ENCODE peak calls at places on chromosomes 13 and 19, in five cellular contexts. D is cardiac muscle cell, U is esophagus squamous epithelium, G is heart right ventricle, P is AG04449. Z is an unnamed sample.

GRCh38 chr13:31521466-31521865 is 217.9 kb upstream of the RXFP2 start:
- DNase-seq in G (no peak), D (peak), U (no peak), P (no peak), Z (no peak)

GRCh38 chr13:78977311-78977710 is 318.4 kb upstream of the OBI1 start:
- DNase-seq in P (no peak), G (no peak), D (no peak), U (no peak), Z (no peak)

GRCh38 chr19:31231181-31231580 is 118.1 kb downstream of the TSHZ3 start:
- DNase-seq in G (no peak), D (no peak), P (no peak), U (no peak), Z (no peak)

GRCh38 chr13:110454227-110454859 is 107.2 kb downstream of the RAB20 start:
- DNase-seq in P (no peak), U (no peak), D (no peak), G (no peak), Z (no peak)

GRCh38 chr13:91399189-91400093 is 1.0 kb downstream of the GPC5 start:
- DNase-seq in G (no peak), D (no peak), P (no peak), U (no peak), Z (no peak)

GRCh38 chr19:13834308-13834790 is 39.1 kb downstream of the ZSWIM4 start:
- DNase-seq in G (no peak), U (no peak), P (no peak), D (peak), Z (no peak)

GRCh38 chr13:51614350-51614786 is 30.1 kb downstream of the WDFY2 start:
- DNase-seq in D (no peak), P (no peak), G (peak), U (no peak), Z (no peak)

GRCh38 chr19:8571006-8571411 is 6.2 kb downstream of the MYO1F start:
- DNase-seq in P (no peak), U (no peak), G (peak), D (peak), Z (no peak)

GRCh38 chr13:51811920-51812328 is 8.0 kb upstream of the DHRS12 start:
- DNase-seq in P (no peak), U (no peak), D (no peak), G (no peak), Z (no peak)

GRCh38 chr13:40667622-40667978 is 1.2 kb upstream of the FOXO1 start:
- DNase-seq in D (no peak), U (no peak), G (peak), P (no peak), Z (no peak)

GRCh38 chr19:343451-343931 is 1.1 kb downstream of the MIER2 start:
- DNase-seq in P (no peak), D (peak), G (no peak), U (no peak), Z (no peak)

GRCh38 chr19:49896863-49897621 is at the start of gene IL4I1:
- DNase-seq in U (no peak), P (no peak), D (peak), G (no peak), Z (peak)

GRCh38 chr13:66994097-66994496 is 236.0 kb downstream of the PCDH9 start:
- DNase-seq in G (peak), D (peak), P (no peak), U (no peak), Z (peak)

GRCh38 chr19:40191836-40192646 is 815 bp downstream of the MAP3K10 start:
- DNase-seq in G (peak), U (no peak), D (peak), P (no peak), Z (no peak)

GRCh38 chr19:11382898-11383705 is 1.0 kb downstream of the EPOR start:
- DNase-seq in P (no peak), G (peak), D (peak), U (no peak), Z (no peak)

GRCh38 chr13:109154546-109154945 is 525.1 kb downstream of the MYO16 start:
- DNase-seq in G (no peak), P (no peak), U (no peak), D (no peak), Z (no peak)

GRCh38 chr19:47228937-47229673 is 1.9 kb downstream of the BBC3 start:
- DNase-seq in D (no peak), U (no peak), P (no peak), G (no peak), Z (no peak)

GRCh38 chr19:53101518-53101917 is 1.7 kb downstream of the ZNF160 start:
- DNase-seq in G (no peak), U (no peak), D (peak), P (no peak), Z (no peak)

GRCh38 chr13:76969488-76970365 is 21.4 kb downstream of the ACOD1 start:
- DNase-seq in U (no peak), G (no peak), D (no peak), P (no peak), Z (no peak)

GRCh38 chr13:23510979-23511735 is 59.1 kb upstream of the TNFRSF19 start:
- DNase-seq in U (no peak), G (peak), P (no peak), D (peak), Z (peak)

GRCh38 chr13:38950987-38951386 is 39.6 kb downstream of the STOML3 start:
- DNase-seq in G (no peak), U (no peak), P (no peak), D (no peak), Z (no peak)

GRCh38 chr19:3374369-3375112 is 8.2 kb downstream of the NFIC start:
- DNase-seq in P (no peak), U (no peak), D (peak), G (peak), Z (no peak)

GRCh38 chr13:23674795-23675640 is 104.8 kb downstream of the TNFRSF19 start:
- DNase-seq in D (peak), U (no peak), P (peak), G (no peak), Z (no peak)

GRCh38 chr13:59641261-59641660 is 522.5 kb downstream of the DIAPH3 start:
- DNase-seq in U (no peak), G (no peak), P (no peak), D (no peak), Z (no peak)

GRCh38 chr19:49498475-49498874 is 2.2 kb downstream of the RPS11 start:
- DNase-seq in D (no peak), G (no peak), U (no peak), P (no peak), Z (no peak)

GRCh38 chr19:412356-413355 is 3.7 kb upstream of the C2CD4C start:
- DNase-seq in P (no peak), U (no peak), G (no peak), D (no peak), Z (no peak)

GRCh38 chr19:49347835-49348234 is 12.6 kb downstream of the CD37 start:
- DNase-seq in U (no peak), G (no peak), P (peak), D (peak), Z (no peak)

GRCh38 chr19:45668342-45668871 is 386 bp downstream of the GIPR start:
- DNase-seq in D (no peak), G (no peak), P (no peak), U (no peak), Z (no peak)

GRCh38 chr13:46296465-46296822 is 84.7 kb downstream of the LRRC63 start:
- DNase-seq in U (no peak), P (no peak), D (no peak), G (no peak), Z (no peak)

GRCh38 chr19:41928754-41929535 is 696 bp upstream of the ERFL start:
- DNase-seq in G (no peak), U (no peak), P (no peak), D (no peak), Z (no peak)
- H3K4me3 ChIP-seq in G (peak), U (peak), P (peak), D (peak), Z (no peak)

GRCh38 chr13:27203854-27204253 is 32.2 kb upstream of the USP12 start:
- DNase-seq in U (no peak), G (no peak), P (no peak), D (peak), Z (no peak)
- TF ChIP-seq CTCF in U (no peak), G (no peak), P (no peak), D (peak), Z (peak)

GRCh38 chr19:35135389-35135909 is 590 bp upstream of the LGI4 start:
- DNase-seq in G (peak), U (no peak), D (peak), P (no peak), Z (no peak)

GRCh38 chr19:35133826-35134225 is 1.0 kb downstream of the LGI4 start:
- DNase-seq in U (no peak), G (no peak), P (no peak), D (no peak), Z (no peak)

GRCh38 chr19:35132254-35132653 is 2.6 kb downstream of the LGI4 start:
- DNase-seq in D (no peak), U (no peak), G (no peak), P (no peak), Z (no peak)

GRCh38 chr19:35136231-35136630 is 1.4 kb upstream of the LGI4 start:
- DNase-seq in G (no peak), D (no peak), P (no peak), U (no peak), Z (no peak)

DNA sequence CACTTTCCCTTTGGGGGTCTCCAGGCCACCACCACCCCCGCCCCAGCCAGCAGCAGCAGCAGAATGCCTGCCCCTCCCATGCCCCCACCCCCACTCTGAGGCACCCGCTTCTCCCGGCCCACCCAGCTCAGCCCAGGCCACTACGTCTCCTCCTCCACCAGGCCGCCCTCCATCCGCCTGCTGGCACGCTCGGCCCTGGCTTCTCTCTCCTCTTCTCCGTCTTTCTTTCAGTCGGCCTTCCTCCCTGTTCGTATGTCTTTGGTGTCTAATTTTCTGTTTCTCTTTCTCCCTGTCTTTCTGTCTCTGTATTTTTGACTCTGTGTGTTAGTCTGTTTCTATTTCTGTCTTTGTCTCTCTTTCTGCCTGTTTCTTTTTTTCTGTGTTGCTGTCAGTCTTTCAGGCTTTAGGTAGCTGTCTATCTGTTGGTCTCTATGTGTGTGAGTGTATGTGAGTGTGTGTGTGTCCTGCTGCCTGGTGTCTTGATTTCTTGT is at the start of gene LGI4:
- DNase-seq in U (no peak), G (no peak), D (no peak), P (no peak), Z (no peak)
- H3K4me3 ChIP-seq in U (peak), G (peak), D (peak), P (no peak), Z (no peak)

GRCh38 chr19:18254546-18255500 is 19.4 kb downstream of the IQCN start:
- DNase-seq in G (no peak), P (no peak), U (no peak), D (no peak), Z (no peak)
- TF ChIP-seq CTCF in G (no peak), P (no peak), U (no peak), D (no peak), Z (no peak)

DNA sequence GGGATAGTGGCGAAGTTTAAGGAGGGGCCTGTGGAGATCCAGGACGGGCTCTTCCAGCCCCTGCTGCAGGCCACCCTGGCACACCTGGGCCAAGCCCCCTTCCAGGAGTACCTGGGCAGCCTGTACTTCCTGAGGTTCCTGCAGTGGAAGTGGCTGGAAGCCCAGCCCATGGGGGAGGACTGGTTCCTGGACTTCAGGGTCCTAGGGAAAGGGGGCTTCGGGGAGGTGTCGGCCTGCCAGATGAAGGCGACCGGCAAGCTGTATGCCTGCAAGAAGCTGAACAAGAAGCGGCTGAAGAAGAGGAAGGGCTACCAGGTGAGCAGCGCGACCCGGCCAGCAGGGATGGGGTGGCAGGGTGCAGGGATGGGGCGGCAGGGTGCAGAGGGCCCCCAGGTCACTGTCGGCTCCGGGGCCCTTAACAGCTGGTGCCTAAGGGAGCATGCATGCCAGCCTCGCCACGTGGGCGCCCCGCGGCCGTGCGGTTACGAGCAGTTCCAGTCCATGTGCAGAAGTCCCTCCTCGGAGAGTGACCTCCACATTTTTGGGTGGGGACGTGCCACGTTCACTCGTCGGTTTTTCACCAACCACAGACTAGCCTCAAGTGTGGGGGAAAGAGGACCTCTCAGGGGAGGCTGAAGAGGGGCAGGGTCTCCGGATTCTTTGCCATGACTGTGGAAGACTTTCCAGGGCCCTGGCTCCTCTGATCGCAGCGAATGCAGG is 912 bp downstream of the GRK1 start:
- DNase-seq in D (no peak), U (no peak), G (no peak), P (no peak), Z (no peak)
- H3K4me3 ChIP-seq in D (no peak), U (no peak), G (no peak), P (no peak), Z (no peak)

DNA sequence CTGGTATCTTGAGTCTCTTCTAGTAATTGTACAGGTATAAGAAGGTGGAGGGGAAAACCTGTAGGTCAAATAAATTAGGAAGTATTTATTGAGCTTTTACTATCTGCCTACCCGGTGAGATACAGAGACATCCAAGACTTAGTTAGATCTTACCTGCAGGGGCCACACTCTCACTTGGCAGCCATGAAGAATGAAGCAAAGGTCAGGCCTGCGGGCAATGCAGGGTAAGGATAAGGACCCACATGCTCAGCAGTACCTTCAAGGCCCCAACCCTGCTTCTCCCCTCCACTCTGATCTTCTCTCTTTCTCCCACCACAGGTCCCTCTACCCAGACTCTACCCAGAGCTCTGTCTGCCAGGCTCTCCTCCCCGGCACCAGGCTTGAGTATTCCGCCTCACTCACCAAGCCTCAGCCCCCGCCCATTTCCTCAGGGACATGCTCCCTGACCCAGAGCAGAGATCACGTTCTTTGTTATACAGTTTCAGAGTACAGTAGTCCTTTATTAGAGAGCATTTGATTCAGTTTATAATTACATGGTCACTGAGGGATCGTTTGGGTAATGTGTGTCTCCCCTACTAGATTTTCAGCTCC is 18.9 kb upstream of the CLDN10 start:
- DNase-seq in P (no peak), G (no peak), D (no peak), U (no peak), Z (no peak)
- TF ChIP-seq CTCF in P (no peak), G (no peak), D (no peak), U (no peak), Z (no peak)

DNA sequence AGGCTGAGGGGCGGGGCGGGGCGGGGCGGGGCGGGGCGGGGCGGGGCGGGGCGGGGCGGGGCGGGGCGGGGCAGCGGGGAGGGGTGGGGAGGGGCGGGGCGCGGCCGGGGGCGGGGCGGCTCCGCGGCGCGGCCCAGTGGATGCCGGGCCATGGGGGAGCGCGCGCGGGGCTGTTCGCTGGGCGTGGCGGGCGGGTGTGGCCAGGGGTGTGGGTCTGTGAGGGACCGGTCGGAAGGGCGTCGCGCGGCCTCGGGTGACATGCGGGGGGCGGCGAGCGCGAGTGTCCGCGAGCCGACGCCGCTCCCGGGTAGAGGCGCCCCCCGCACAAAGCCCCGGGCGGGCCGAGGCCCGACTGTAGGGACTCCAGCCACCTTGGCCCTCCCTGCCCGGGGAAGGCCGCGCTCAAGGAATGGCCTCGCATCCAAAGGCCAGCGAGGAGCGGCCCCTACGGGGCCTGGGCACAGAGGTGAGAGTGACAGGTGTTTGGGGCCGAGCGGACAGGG is at the start of gene ZFP28:
- DNase-seq in P (no peak), U (peak), D (no peak), G (peak), Z (no peak)
- H3K4me3 ChIP-seq in P (peak), U (peak), D (peak), G (peak), Z (peak)

DNA sequence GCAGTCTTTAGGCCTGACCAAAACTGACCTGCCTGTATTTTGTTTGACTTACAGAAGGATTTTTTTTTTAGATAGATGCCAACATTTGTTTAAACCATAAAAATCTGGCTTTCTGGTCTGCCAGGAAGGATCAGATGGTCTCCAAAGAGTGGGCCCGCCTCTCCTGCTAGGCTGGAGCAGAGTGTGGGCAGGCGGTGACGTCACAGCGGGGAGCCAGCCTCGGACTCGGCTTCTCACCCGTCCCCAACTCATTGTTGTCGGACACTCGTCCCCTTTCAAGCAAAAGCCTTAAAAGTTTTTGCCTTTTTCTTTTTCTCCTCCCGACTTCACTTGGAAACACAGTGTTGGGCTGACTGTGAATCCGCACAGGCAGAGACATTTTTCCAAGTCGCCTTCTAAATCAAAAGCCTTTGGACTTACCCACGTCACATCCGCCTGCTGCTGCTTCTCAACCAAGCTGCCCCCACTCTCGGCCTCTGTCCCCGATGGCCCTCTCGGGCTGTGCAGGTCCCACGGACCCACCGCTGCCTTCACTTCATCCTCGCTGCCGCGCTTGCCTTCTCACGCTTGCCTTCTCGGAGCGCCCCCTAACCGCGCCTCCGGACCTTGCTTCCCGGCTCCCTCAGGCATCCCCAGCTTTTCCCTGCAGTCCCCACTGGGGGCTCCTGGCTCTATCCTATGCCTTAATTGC is 4.1 kb upstream of the ZNF135 start:
- DNase-seq in G (peak), U (no peak), D (peak), P (no peak), Z (no peak)
- TF ChIP-seq CTCF in G (no peak), U (no peak), D (no peak), P (no peak), Z (no peak)

GRCh38 chr19:17716309-17716929 is 2.9 kb upstream of the MAP1S start:
- DNase-seq in D (no peak), U (no peak), P (no peak), G (no peak), Z (no peak)

GRCh38 chr19:17706750-17707181 is 12.5 kb upstream of the MAP1S start:
- DNase-seq in D (peak), G (no peak), P (no peak), U (no peak), Z (no peak)

GRCh38 chr19:17711851-17712250 is 7.4 kb upstream of the MAP1S start:
- DNase-seq in P (no peak), G (no peak), U (no peak), D (no peak), Z (no peak)
- H3K4me3 ChIP-seq in P (no peak), G (no peak), U (no peak), D (no peak), Z (no peak)

GRCh38 chr13:94925263-94925662 is 212.9 kb upstream of the SOX21 start:
- DNase-seq in P (no peak), D (no peak), U (no peak), G (no peak), Z (no peak)
- TF ChIP-seq CTCF in P (no peak), D (no peak), U (no peak), G (no peak), Z (no peak)